ENCODE peak calls at places on chromosome 1, in nine cellular contexts. J is epithelial cell of prostate; C is GM13976; X is mesendoderm; K is HCEC 1CT; Q is activated naive CD8-positive, alpha-beta T cell treated with anti-CD3 and anti-CD28 coated beads for 36 hours; P is stimulated activated CD4-positive, alpha-beta T cell treated with anti-CD3 and anti-CD28 coated beads, Interleukin-2, amount 100 ng/mL, for 24 hours; B is frontal cortex; R is H9. W is an unnamed sample.

GRCh38 chr1:68815632-68816031 is 318.8 kb upstream of the DEPDC1 start:
- DNase-seq in X (no peak), R (no peak), C (no peak), Q (no peak), B (no peak), J (no peak), P (no peak), K (no peak), W (no peak)

GRCh38 chr1:33902486-33903209 is 38.8 kb downstream of the HMGB4 start:
- DNase-seq in K (peak), R (no peak), Q (no peak), C (no peak), P (no peak), B (no peak), X (peak), J (no peak), W (no peak)

GRCh38 chr1:161225178-161225533 is 704 bp upstream of the TOMM40L start:
- DNase-seq in K (no peak), Q (no peak), J (no peak), X (no peak), P (no peak), C (no peak), B (no peak), R (no peak), W (no peak)

GRCh38 chr1:227429447-227430359 is 111.4 kb upstream of the CDC42BPA start:
- DNase-seq in X (no peak), Q (no peak), C (no peak), K (peak), R (no peak), J (no peak), B (no peak), P (no peak), W (peak)

GRCh38 chr1:212917134-212917485 is 33.2 kb upstream of the VASH2 start:
- DNase-seq in K (no peak), X (no peak), R (no peak), C (no peak), B (no peak), Q (no peak), J (no peak), P (no peak), W (no peak)

GRCh38 chr1:226021406-226022200 is 22.5 kb upstream of the SDE2 start:
- DNase-seq in K (no peak), X (no peak), J (no peak), C (no peak), P (no peak), R (no peak), Q (no peak), B (no peak), W (no peak)

GRCh38 chr1:200869753-200870391 is 2.9 kb upstream of the GPR25 start:
- DNase-seq in B (no peak), K (no peak), Q (no peak), X (no peak), R (no peak), J (no peak), P (no peak), C (peak), W (no peak)

GRCh38 chr1:200530551-200531261 is 89.8 kb downstream of the KIF14 start:
- DNase-seq in B (no peak), Q (peak), R (no peak), J (no peak), X (no peak), P (peak), K (no peak), C (no peak), W (no peak)

GRCh38 chr1:201916649-201917249 is 28.1 kb downstream of the SHISA4 start:
- DNase-seq in C (no peak), J (no peak), Q (no peak), P (no peak), B (no peak), X (no peak), R (no peak), K (peak), W (peak)

GRCh38 chr1:14570514-14570913 is 28.0 kb upstream of the KAZN start:
- DNase-seq in K (no peak), C (no peak), J (peak), P (no peak), R (no peak), Q (no peak), B (no peak), X (no peak), W (peak)

GRCh38 chr1:197027359-197027758 is 39.7 kb downstream of the F13B start:
- DNase-seq in R (no peak), K (no peak), J (peak), C (no peak), B (no peak), Q (no peak), P (no peak), X (no peak), W (no peak)